ENCODE peak calls at places on chromosomes 1 and 21, in six cellular contexts. G is left ventricle myocardium inferior, C is lower leg skin, B is cardiac fibroblast, F is spleen, L is osteocyte. N is an unnamed sample.

GRCh38 chr1:921011-921837 is 2.5 kb upstream of the SAMD11 start:
- DNase-seq in G (peak; percentile 70), C (no peak), B (peak; percentile 78), F (no peak), L (no peak), N (no peak)

GRCh38 chr1:17744666-17745563 is 10.2 kb upstream of the ACTL8 start:
- DNase-seq in G (no peak), C (no peak), B (peak; percentile 12), F (peak; percentile 22), L (no peak), N (no peak)

GRCh38 chr1:221886311-221887090 is 144.6 kb upstream of the DUSP10 start:
- DNase-seq in G (no peak), C (no peak), B (no peak), F (no peak), L (no peak), N (no peak)

GRCh38 chr1:238738942-238739341 is 647.4 kb upstream of the CHRM3 start:
- DNase-seq in G (no peak), C (no peak), B (no peak), F (no peak), L (no peak), N (no peak)

GRCh38 chr1:119816407-119816806 is 5.1 kb upstream of the REG4 start:
- DNase-seq in G (no peak), C (no peak), B (no peak), F (no peak), L (no peak), N (no peak)

GRCh38 chr1:205013683-205014367 is 29.2 kb upstream of the CNTN2 start:
- DNase-seq in G (peak; percentile 35), C (no peak), B (peak; percentile 55), F (no peak), L (no peak), N (no peak)

GRCh38 chr1:197915217-197915616 is 2.0 kb upstream of the LHX9 start:
- DNase-seq in G (no peak), C (no peak), B (no peak), F (no peak), L (no peak), N (no peak)

GRCh38 chr1:222064388-222065201 is 322.7 kb upstream of the DUSP10 start:
- DNase-seq in G (no peak), C (no peak), B (no peak), F (no peak), L (no peak), N (no peak)

GRCh38 chr1:15328785-15329480 is 80.8 kb upstream of the EFHD2 start:
- DNase-seq in G (peak; percentile 79), C (peak; percentile 35), B (peak; percentile 90), F (peak; percentile 69), L (no peak), N (peak; percentile 38)

GRCh38 chr1:67189953-67190352 is 23.7 kb downstream of the IL23R start:
- DNase-seq in G (no peak), C (no peak), B (no peak), F (no peak), L (no peak), N (no peak)

GRCh38 chr1:153347856-153348255 is 785 bp downstream of the PGLYRP4 start:
- DNase-seq in G (no peak), C (no peak), B (no peak), F (no peak), L (peak; percentile 53), N (peak; percentile 1)

GRCh38 chr1:170145691-170146676 is at the start of gene NTMT2:
- DNase-seq in G (peak; percentile 61), C (no peak), B (no peak), F (no peak), L (no peak), N (no peak)

GRCh38 chr1:941588-942383 is 17.3 kb downstream of the NOC2L start:
- DNase-seq in G (peak; percentile 73), C (no peak), B (peak; percentile 84), F (no peak), L (peak; percentile 96), N (peak; percentile 84)

GRCh38 chr1:166950156-166950555 is 25.2 kb downstream of the ILDR2 start:
- DNase-seq in G (no peak), C (no peak), B (no peak), F (no peak), L (no peak), N (no peak)

GRCh38 chr1:187092104-187092503 is 263.4 kb downstream of the PLA2G4A start:
- DNase-seq in G (no peak), C (no peak), B (no peak), F (no peak), L (no peak), N (no peak)

GRCh38 chr1:77655431-77655974 is 27.0 kb downstream of the ZZZ3 start:
- DNase-seq in G (no peak), C (no peak), B (no peak), F (no peak), L (no peak), N (no peak)

GRCh38 chr1:207002731-207003146 is 29.8 kb downstream of the C1orf116 start:
- DNase-seq in G (no peak), C (no peak), B (no peak), F (no peak), L (no peak), N (no peak)

GRCh38 chr21:31665397-31665796 is 5.9 kb downstream of the SOD1 start:
- DNase-seq in G (no peak), C (no peak), B (peak; percentile 35), F (no peak), L (no peak), N (no peak)

GRCh38 chr21:40447016-40447415 is 399.9 kb downstream of the DSCAM start:
- DNase-seq in G (no peak), C (no peak), B (no peak), F (no peak), L (no peak), N (no peak)

GRCh38 chr1:107669996-107670395 is 295.0 kb downstream of the VAV3 start:
- DNase-seq in G (peak; percentile 13), C (peak; percentile 81), B (peak; percentile 50), F (no peak), L (no peak), N (no peak)

GRCh38 chr1:181166377-181167196 is 78.1 kb downstream of the IER5 start:
- DNase-seq in G (peak; percentile 44), C (peak; percentile 65), B (peak; percentile 82), F (no peak), L (no peak), N (peak; percentile 79)

GRCh38 chr1:153798468-153798780 is 23.2 kb downstream of the SLC27A3 start:
- DNase-seq in G (no peak), C (no peak), B (no peak), F (no peak), L (no peak), N (no peak)

GRCh38 chr1:200771625-200772555 is 33.2 kb downstream of the CAMSAP2 start:
- DNase-seq in G (no peak), C (no peak), B (no peak), F (no peak), L (no peak), N (no peak)
- TF ChIP-seq CTCF in G (no peak), C (no peak), B (no peak), F (no peak), L (no peak), N (no peak)

GRCh38 chr1:115949156-115949555 is 27.2 kb upstream of the SLC22A15 start:
- DNase-seq in G (no peak), C (no peak), B (no peak), F (no peak), L (no peak), N (no peak)

GRCh38 chr1:115951552-115951951 is 24.8 kb upstream of the SLC22A15 start:
- DNase-seq in G (no peak), C (no peak), B (no peak), F (no peak), L (no peak), N (no peak)

GRCh38 chr1:115946116-115946515 is 30.2 kb upstream of the SLC22A15 start:
- DNase-seq in G (no peak), C (no peak), B (no peak), F (no peak), L (no peak), N (no peak)
- TF ChIP-seq CTCF in G (no peak), C (no peak), B (no peak), F (no peak), L (no peak), N (no peak)

DNA sequence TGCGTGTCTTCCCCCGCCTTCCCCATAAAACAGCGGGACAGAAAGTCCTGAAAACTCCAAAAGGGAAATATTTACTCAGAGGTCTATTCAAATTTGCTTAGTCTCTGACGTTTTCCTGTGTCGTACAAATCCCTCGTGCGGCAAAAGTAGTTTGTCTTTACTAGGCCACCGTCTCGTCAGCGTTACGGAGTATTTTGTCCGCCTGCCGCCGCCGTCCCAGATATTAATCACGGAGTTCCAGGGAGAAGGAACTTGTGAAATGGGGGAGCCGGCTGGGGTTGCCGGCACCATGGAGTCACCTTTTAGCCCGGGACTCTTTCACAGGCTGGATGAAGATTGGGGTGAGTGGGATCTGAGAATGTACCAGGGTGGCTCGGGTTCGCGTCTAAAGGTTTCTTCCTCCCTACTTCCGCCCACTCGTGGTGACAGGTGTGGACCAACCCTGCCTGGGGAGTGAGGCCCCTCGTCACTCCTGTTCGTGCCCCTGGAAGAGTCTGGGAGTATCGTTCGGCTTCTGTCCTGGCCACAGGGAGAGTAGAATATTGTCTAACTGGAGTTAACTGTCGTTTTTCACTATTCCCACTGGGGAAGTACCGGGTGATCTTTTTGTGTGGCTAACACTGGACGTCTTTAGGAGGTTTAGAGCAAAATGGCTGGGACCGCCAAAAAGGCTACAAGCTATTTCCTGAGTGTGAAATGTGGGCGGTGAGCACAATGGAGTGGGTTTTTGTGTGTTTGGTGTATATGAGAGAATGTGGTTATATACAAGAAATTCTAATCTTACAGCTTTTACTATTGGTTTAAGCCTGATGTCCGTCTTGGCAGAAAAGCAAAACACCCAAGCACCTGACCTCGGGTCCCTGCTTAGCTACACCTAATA is at the start of gene ATF6:
- DNase-seq in G (peak; percentile 89), C (peak; percentile 93), B (peak; percentile 96), F (peak; percentile 92), L (peak; percentile 91), N (peak; percentile 73)
- TF ChIP-seq CTCF in G (no peak), C (no peak), B (no peak), F (no peak), L (no peak), N (no peak)

GRCh38 chr1:24362982-24363614 is 43.9 kb downstream of the GRHL3 start:
- DNase-seq in G (no peak), C (peak; percentile 74), B (peak; percentile 89), F (no peak), L (no peak), N (no peak)

GRCh38 chr1:24361811-24362210 is 42.7 kb downstream of the GRHL3 start:
- DNase-seq in G (no peak), C (no peak), B (no peak), F (no peak), L (no peak), N (no peak)

GRCh38 chr1:24363994-24364393 is 44.8 kb downstream of the GRHL3 start:
- DNase-seq in G (no peak), C (no peak), B (no peak), F (no peak), L (no peak), N (no peak)

GRCh38 chr1:24360681-24361080 is 41.5 kb downstream of the GRHL3 start:
- DNase-seq in G (no peak), C (no peak), B (no peak), F (no peak), L (no peak), N (no peak)

DNA sequence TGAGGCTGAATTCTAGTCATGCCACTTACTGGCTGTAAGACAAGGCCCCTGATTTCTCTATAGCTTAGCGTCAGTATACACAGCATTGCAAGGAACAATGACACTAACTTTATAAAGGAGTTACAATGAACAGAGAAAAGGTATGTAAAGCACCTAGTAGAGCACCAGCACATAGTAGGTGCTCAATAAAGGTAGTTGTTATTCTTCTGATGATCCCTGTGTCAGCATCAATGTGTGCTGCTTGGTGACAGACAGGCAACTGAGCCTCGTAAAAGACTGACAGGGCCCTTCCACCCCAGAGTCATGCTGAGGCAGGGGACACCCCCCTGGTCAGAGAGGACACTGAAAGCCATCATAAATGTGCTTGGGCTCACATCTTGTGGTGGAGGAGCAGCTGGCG is 43.3 kb downstream of the GRHL3 start:
- DNase-seq in G (no peak), C (no peak), B (no peak), F (no peak), L (no peak), N (no peak)
- TF ChIP-seq CTCF in G (no peak), C (no peak), B (no peak), F (no peak), L (no peak), N (no peak)